ENCODE peak calls at places on chromosomes 4 and X, in four cellular contexts. J is GM12878, Q is K562, C is H1. S is an unnamed sample.

GRCh38 chr4:158155656-158156356 is 17.0 kb downstream of the GASK1B start:
- DNase-seq in Q (no peak), J (no peak), C (no peak), S (no peak)

GRCh38 chr4:155620637-155621036 is 46.0 kb upstream of the GUCY1A1 start:
- DNase-seq in Q (no peak), C (no peak), J (no peak), S (no peak)

GRCh38 chr4:174222266-174222872 is 61.1 kb downstream of the FBXO8 start:
- DNase-seq in Q (peak), C (no peak), J (no peak), S (peak)

GRCh38 chr4:157045507-157046127 is 30.3 kb upstream of the GLRB start:
- DNase-seq in J (no peak), Q (peak), C (no peak), S (peak)

GRCh38 chr4:158170691-158171455 is 2.0 kb downstream of the GASK1B start:
- DNase-seq in Q (peak), C (no peak), J (no peak), S (peak)

GRCh38 chrX:40471965-40472648 is 108.7 kb upstream of the ATP6AP2 start:
- DNase-seq in Q (peak), C (no peak), J (peak), S (peak)

GRCh38 chr4:184745747-184746531 is 12.0 kb upstream of the CENPU start:
- DNase-seq in J (no peak), C (no peak), Q (peak), S (peak)

GRCh38 chr4:101158136-101158485 is 189.2 kb downstream of the PPP3CA start:
- DNase-seq in J (no peak), C (no peak), Q (no peak), S (no peak)

GRCh38 chrX:75746891-75747639 is 38.0 kb downstream of the MAGEE2 start:
- DNase-seq in Q (no peak), C (no peak), J (no peak), S (peak)

GRCh38 chr4:8915201-8916200 is 43.9 kb upstream of the HMX1 start:
- DNase-seq in J (no peak), C (no peak), Q (peak), S (no peak)

GRCh38 chr4:80840396-80840795 is 190.1 kb upstream of the BMP3 start:
- DNase-seq in J (no peak), Q (no peak), C (no peak), S (no peak)

GRCh38 chr4:155667538-155668511 is 1.2 kb downstream of the GUCY1A1 start:
- DNase-seq in C (no peak), Q (no peak), J (no peak), S (peak)

GRCh38 chr4:13539047-13539720 is 5.1 kb downstream of the NKX3-2 start:
- DNase-seq in J (no peak), Q (no peak), C (no peak), S (peak)

GRCh38 chr4:89254847-89255246 is 52.8 kb downstream of the GPRIN3 start:
- DNase-seq in Q (peak), C (no peak), J (no peak), S (peak)

GRCh38 chrX:81779701-81780100 is 577.8 kb downstream of the SH3BGRL start:
- DNase-seq in C (no peak), Q (no peak), J (no peak), S (no peak)

GRCh38 chrX:109812236-109812635 is 79.2 kb upstream of the ACSL4 start:
- DNase-seq in Q (no peak), J (no peak), C (no peak), S (no peak)

DNA sequence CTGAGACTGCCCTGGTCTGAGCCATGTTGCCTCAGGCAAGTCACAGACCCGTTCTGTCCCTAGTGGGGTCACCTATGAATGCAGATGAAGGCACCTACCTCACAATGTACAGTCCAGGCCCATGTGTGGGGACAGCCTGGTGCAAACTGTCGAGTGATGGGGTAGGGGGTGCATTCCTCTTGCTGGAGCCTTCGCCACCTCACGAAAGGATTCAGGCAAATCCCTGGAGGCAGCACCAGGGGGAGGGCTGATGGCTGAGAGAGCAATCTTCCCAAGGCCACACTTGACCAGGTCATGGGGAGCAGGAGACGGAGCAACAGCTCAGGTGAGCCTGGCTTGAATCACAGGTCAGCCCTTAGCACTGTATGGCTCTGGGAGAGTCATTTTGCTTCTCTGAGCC is 225.9 kb upstream of the PSAPL1 start:
- DNase-seq in C (no peak), J (no peak), Q (no peak), S (peak)
- TF ChIP-seq CREB1 in C (no peak), J (no peak), Q (no peak), S (no peak)

GRCh38 chrX:19121466-19121865 is 802 bp downstream of the ADGRG2 start:
- DNase-seq in J (no peak), C (no peak), Q (no peak), S (no peak)
- H3K4me3 ChIP-seq in J (no peak), C (peak), Q (no peak), S (peak)

GRCh38 chr4:793941-794621 is 31.8 kb downstream of the CPLX1 start:
- DNase-seq in Q (no peak), C (no peak), J (no peak), S (no peak)
- TF ChIP-seq CREB1 in Q (no peak), C (no peak), J (no peak), S (no peak)

DNA sequence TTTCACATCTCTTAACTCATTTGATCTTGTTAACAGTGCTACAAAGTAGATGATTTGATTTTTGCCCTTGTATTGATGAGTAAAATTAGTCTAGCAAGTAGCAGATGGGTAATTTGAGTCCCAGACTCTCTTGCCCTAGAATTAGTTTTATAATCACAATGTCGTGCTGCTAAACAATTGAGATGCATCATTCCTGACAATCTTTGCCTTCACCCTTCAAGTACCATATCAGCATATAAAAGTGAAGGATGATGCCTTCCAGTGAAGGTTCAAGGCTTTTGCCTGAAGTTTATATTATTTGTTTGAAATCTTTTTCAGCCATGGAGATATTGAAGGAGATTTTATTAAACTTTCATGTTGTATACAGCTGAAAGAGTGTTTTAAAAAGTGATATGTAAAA is 141.4 kb downstream of the GRID2 start:
- DNase-seq in J (no peak), Q (no peak), C (no peak), S (peak)
- H3K4me3 ChIP-seq in J (no peak), Q (no peak), C (peak), S (peak)

DNA sequence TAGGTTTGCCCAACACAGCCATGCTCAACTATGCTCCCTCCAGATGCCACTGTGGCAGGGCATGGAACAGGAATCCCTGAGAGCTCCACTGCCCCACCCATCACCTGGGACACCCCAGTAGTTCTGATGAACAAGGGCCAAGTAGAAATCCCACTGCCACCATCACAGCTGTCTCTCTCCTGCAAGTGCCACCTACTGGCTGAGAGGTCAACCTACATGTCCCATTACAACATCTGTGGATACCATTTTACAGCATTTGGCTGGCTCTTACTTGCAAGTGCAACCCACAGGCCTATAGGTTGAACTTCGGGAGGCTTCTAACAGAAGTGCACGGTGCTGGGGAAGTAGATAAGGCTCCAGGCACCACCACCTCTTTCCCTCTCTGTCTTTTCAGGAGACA is 142.5 kb downstream of the CXXC4 start:
- DNase-seq in C (no peak), J (no peak), Q (no peak), S (peak)
- TF ChIP-seq CREB1 in C (no peak), J (no peak), Q (no peak), S (no peak)